ENCODE peak calls at places on chromosome 16, in eight cellular contexts. T, X, S, O, Q, R, Y and M are unnamed samples.

GRCh38 chr16:87550510-87550961 is 51.8 kb upstream of the JPH3 start:
- DNase-seq in R (no peak), T (no peak), O (peak), Y (peak), Q (peak), X (no peak), S (no peak), M (peak)

GRCh38 chr16:86061318-86061695 is 162.3 kb downstream of the IRF8 start:
- DNase-seq in T (no peak), Y (no peak), S (no peak), X (no peak), Q (no peak), O (no peak), R (no peak), M (no peak)

GRCh38 chr16:1991588-1992474 is 2.1 kb downstream of the SYNGR3 start:
- DNase-seq in S (peak), R (peak), O (peak), T (peak), Q (peak), Y (peak), X (peak), M (peak)

GRCh38 chr16:64695684-64696083 is 426.2 kb downstream of the CDH11 start:
- DNase-seq in S (no peak), X (no peak), R (no peak), Y (no peak), O (no peak), Q (no peak), T (no peak), M (no peak)

GRCh38 chr16:9913604-9914330 is 268.5 kb downstream of the GRIN2A start:
- DNase-seq in T (no peak), S (no peak), Q (no peak), O (no peak), Y (no peak), R (no peak), X (no peak), M (no peak)

GRCh38 chr16:54522596-54522995 is 236.0 kb upstream of the IRX3 start:
- DNase-seq in R (no peak), Q (no peak), Y (no peak), X (no peak), S (peak), T (no peak), O (no peak), M (no peak)

GRCh38 chr16:56426585-56426984 is 1.2 kb upstream of the AMFR start:
- DNase-seq in Q (no peak), Y (no peak), X (no peak), S (no peak), R (no peak), O (no peak), T (no peak), M (no peak)

GRCh38 chr16:75566889-75567255 is 693 bp downstream of the GABARAPL2 start:
- DNase-seq in S (no peak), Y (no peak), X (no peak), O (peak), R (no peak), T (no peak), Q (peak), M (peak)

GRCh38 chr16:20763461-20764232 is at the start of gene ACSM3:
- DNase-seq in T (peak), O (peak), Y (peak), S (peak), X (peak), R (no peak), Q (peak), M (no peak)

GRCh38 chr16:78227855-78228254 is 128.4 kb downstream of the WWOX start:
- DNase-seq in S (no peak), T (no peak), O (peak), R (no peak), X (no peak), Y (no peak), Q (no peak), M (no peak)

GRCh38 chr16:26668026-26668425 is 398.7 kb upstream of the C16orf82 start:
- DNase-seq in Q (no peak), R (no peak), O (no peak), Y (no peak), S (no peak), X (no peak), T (no peak), M (no peak)

GRCh38 chr16:83849434-83849833 is 41.7 kb downstream of the HSBP1 start:
- DNase-seq in X (no peak), T (no peak), O (no peak), S (peak), Q (no peak), Y (no peak), R (no peak), M (no peak)

GRCh38 chr16:19044781-19045180 is 22.6 kb upstream of the COQ7 start:
- DNase-seq in X (no peak), T (no peak), S (no peak), Y (no peak), Q (no peak), O (no peak), R (no peak), M (no peak)

GRCh38 chr16:72473631-72474030 is 301.7 kb upstream of the PMFBP1 start:
- DNase-seq in Y (no peak), R (no peak), O (no peak), S (no peak), Q (no peak), X (no peak), T (no peak), M (no peak)

GRCh38 chr16:86477642-86478041 is 32.7 kb upstream of the FOXF1 start:
- DNase-seq in X (no peak), Y (no peak), Q (no peak), T (no peak), O (no peak), S (no peak), R (no peak), M (no peak)

GRCh38 chr16:64808474-64808873 is 313.4 kb downstream of the CDH11 start:
- DNase-seq in O (no peak), S (no peak), Q (no peak), R (no peak), T (no peak), Y (no peak), X (no peak), M (no peak)

GRCh38 chr16:31664683-31665482 is 137.2 kb downstream of the AHSP start:
- DNase-seq in O (no peak), Q (peak), X (no peak), T (no peak), S (no peak), Y (no peak), R (no peak), M (no peak)

GRCh38 chr16:13797718-13798117 is 122.2 kb upstream of the ERCC4 start:
- DNase-seq in O (no peak), R (no peak), X (no peak), T (no peak), S (no peak), Y (no peak), Q (no peak), M (no peak)

GRCh38 chr16:79469999-79470398 is 130.5 kb downstream of the MAF start:
- DNase-seq in X (peak), T (no peak), R (peak), O (no peak), Q (no peak), Y (no peak), S (peak), M (no peak)

GRCh38 chr16:23182206-23182674 is 305 bp upstream of the SCNN1G start:
- DNase-seq in R (peak), O (peak), Y (peak), S (peak), T (peak), X (peak), Q (peak), M (peak)

GRCh38 chr16:88017006-88017405 is 65.8 kb downstream of the BANP start:
- DNase-seq in R (no peak), T (no peak), Y (no peak), O (no peak), X (no peak), S (no peak), Q (no peak), M (no peak)

GRCh38 chr16:17237350-17237944 is 233.3 kb downstream of the XYLT1 start:
- DNase-seq in Q (no peak), X (no peak), O (no peak), S (no peak), T (no peak), Y (no peak), R (no peak), M (no peak)

GRCh38 chr16:88635671-88636070 is 2.7 kb upstream of the IL17C start:
- DNase-seq in S (no peak), Q (no peak), O (no peak), T (no peak), R (no peak), X (no peak), Y (no peak), M (no peak)

GRCh38 chr16:4273858-4274291 is 1.1 kb upstream of the TFAP4 start:
- DNase-seq in T (no peak), O (peak), Q (peak), R (peak), S (peak), X (no peak), Y (peak), M (peak)

GRCh38 chr16:24850289-24850931 is 4.6 kb downstream of the SLC5A11 start:
- DNase-seq in Q (peak), R (no peak), Y (no peak), O (no peak), X (no peak), T (no peak), S (no peak), M (no peak)

GRCh38 chr16:57358527-57359095 is at the start of gene CCL22:
- DNase-seq in O (no peak), Y (no peak), S (no peak), X (no peak), R (no peak), T (no peak), Q (peak), M (no peak)

GRCh38 chr16:84479716-84480450 is 24.6 kb downstream of the MEAK7 start:
- DNase-seq in O (no peak), Q (no peak), X (no peak), S (no peak), R (no peak), Y (no peak), T (no peak), M (no peak)

GRCh38 chr16:50718061-50718760 is 23.7 kb upstream of the CYLD start:
- DNase-seq in T (no peak), O (no peak), Q (no peak), Y (no peak), R (no peak), S (no peak), X (no peak), M (no peak)

GRCh38 chr16:50469744-50470301 is 78.4 kb upstream of the NKD1 start:
- DNase-seq in X (no peak), Q (no peak), Y (no peak), O (peak), T (no peak), S (peak), R (no peak), M (no peak)

GRCh38 chr16:85523602-85524364 is 89.3 kb upstream of the GSE1 start:
- DNase-seq in S (peak), T (no peak), Q (no peak), X (no peak), R (peak), O (peak), Y (no peak), M (no peak)

GRCh38 chr16:84834403-84834772 is 14.6 kb downstream of the CRISPLD2 start:
- DNase-seq in Q (no peak), X (no peak), T (no peak), Y (no peak), O (no peak), S (no peak), R (no peak), M (no peak)

GRCh38 chr16:62638964-62639861 is 603.0 kb upstream of the CDH8 start:
- DNase-seq in X (no peak), Y (no peak), R (no peak), Q (no peak), T (no peak), O (no peak), S (no peak), M (no peak)

GRCh38 chr16:72645526-72645925 is 402.4 kb downstream of the ZFHX3 start:
- DNase-seq in T (no peak), Y (no peak), R (no peak), S (no peak), Q (no peak), X (no peak), O (no peak), M (no peak)

GRCh38 chr16:1614226-1615102 is 2.3 kb downstream of the CRAMP1 start:
- DNase-seq in X (no peak), S (peak), Q (peak), T (no peak), O (peak), Y (no peak), R (peak), M (peak)

DNA sequence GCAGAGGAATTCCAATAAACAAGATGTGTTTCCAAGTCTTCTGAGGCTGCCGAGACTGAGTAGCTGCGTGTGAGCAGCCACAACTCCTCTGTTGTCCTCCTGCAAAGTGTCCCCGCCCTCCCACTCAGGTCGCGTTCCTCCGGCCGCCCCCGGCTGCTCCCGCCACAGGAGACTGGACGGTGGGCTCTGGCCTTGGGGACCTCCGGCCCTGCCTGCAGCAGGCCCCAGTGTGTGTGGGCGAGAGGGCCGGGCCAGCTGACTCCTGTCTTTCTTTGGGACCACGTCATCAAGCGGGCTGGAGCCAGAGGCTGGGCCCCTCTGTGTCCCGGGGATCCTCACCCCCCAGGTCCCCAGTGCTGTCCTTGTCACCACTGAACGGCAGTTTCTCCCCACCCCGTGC is 175.3 kb downstream of the NPIPB11 start:
- DNase-seq in Y (no peak), R (no peak), S (no peak), Q (no peak), T (no peak), O (peak), X (peak), M (no peak)
- TF ChIP-seq CTCF in Y (no peak), R (no peak), S (no peak), Q (no peak), T (no peak), O (no peak), X (no peak), M (no peak)

DNA sequence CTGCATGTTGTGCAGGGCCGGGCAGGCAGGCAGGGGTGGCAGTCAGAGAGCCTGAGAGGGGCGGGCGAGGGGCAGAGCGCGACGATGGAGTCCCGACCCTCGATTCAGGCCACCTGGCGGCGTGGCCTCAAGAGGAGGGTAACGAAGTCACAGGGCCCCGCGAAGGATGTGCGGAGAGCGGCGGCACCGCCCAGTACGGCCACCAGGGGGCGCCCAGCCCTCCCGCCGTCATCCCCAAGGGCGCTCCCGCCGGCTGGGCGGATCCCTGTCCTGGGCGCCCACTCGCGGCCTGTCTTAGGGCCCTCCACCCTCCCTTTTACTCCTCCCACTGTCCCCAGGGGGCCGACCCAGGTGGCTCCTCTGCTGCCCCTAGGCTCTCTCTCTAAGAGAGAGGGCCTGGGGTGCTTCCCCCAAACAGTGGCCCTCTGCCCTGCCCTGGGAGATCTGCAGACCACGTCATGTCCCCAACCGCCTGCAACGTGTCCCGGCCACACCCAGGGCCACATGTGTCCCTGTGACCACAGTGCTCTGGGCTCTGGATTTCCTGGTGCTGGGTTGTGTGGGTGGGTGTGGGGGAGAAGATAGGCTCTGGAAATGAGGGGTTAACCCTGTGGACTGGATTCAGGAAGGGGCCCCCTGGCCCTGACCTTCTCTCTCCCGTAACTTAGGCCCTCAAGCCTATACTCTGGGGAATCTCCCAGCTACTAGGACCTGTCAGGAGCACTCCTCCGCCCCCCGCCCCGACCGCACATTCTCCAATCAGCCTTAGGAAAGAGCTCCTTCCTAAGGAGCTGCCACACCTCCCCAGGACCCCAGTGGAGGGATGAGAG is 5.9 kb downstream of the DPEP2 start:
- DNase-seq in X (peak), Q (peak), R (peak), T (peak), S (peak), O (peak), Y (peak), M (peak)
- TF ChIP-seq CTCF in X (peak), Q (peak), R (peak), T (peak), S (peak), O (peak), Y (peak), M (peak)

DNA sequence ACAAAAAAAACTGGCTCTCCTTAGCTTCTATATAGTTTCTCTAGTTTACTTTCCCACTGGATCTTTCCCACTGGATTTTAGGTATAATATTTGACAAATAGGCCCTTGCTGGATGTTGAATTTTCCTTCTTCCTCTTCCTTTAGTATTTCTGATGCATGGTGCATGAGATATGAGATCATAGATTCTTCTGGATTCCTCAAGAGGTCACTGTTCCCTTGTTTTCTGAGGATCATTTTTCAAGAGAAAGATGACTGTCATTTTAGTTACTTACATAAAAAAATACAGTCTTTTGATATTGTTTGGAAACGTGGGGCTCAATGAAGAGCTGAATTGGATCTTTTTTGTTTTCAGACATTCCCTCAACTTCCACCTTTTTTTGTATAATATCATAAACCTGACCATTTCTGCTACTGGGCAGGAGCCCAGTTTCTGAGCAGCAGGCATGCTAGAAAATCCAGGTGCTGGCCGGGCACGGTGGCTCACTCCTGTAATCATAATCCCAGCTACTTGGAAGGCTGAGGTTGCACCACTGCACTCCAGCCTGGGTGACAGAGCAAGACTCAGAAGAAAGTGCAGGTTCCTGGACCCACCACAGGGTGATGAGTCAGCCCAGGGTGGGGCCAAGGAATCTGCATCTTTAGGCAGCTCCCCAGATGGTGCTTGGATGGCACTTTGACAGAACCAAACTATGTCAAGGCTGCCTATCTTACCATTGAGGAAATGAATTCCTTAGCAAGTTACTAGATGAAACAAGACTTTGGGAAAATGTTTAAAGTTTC is 70.3 kb downstream of the SDR42E1 start:
- DNase-seq in Q (peak), X (no peak), T (peak), Y (peak), O (peak), R (no peak), S (no peak), M (no peak)
- TF ChIP-seq CTCF in Q (peak), X (peak), T (peak), Y (peak), O (peak), R (peak), S (peak), M (peak)

DNA sequence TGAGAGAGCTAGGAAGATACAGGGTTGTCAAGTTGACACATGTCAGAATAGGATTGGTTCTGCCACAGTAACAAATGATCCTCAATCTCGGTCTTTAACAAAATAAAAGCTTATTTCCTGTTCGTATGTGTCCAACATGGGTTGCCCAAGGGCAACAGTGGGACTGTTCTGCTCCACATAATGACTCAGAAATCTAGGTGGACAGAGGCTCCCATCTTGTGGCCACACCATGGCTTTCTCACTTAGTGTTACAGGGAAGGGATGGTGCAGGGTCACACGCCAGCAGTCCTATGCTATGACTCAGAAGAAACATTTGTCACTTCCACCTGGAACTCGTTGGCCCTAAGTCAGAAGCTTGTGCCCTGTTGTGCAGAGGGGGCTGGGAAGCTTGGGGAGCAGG is 364.9 kb downstream of the SNX29 start:
- DNase-seq in R (no peak), X (no peak), T (no peak), S (no peak), Y (peak), O (no peak), Q (no peak), M (no peak)
- TF ChIP-seq CTCF in R (no peak), X (no peak), T (peak), S (no peak), Y (no peak), O (no peak), Q (no peak), M (no peak)

GRCh38 chr16:600781-601180 is 10.9 kb downstream of the RAB40C start:
- DNase-seq in X (no peak), Q (no peak), R (no peak), O (peak), Y (no peak), S (no peak), T (no peak), M (no peak)
- TF ChIP-seq CTCF in X (no peak), Q (no peak), R (peak), O (peak), Y (peak), S (no peak), T (peak), M (no peak)

GRCh38 chr16:74064120-74064735 is 232.4 kb upstream of the PSMD7 start:
- DNase-seq in T (no peak), R (no peak), S (no peak), O (no peak), Q (no peak), X (no peak), Y (no peak), M (no peak)
- TF ChIP-seq CTCF in T (peak), R (peak), S (no peak), O (no peak), Q (no peak), X (no peak), Y (no peak), M (no peak)

DNA sequence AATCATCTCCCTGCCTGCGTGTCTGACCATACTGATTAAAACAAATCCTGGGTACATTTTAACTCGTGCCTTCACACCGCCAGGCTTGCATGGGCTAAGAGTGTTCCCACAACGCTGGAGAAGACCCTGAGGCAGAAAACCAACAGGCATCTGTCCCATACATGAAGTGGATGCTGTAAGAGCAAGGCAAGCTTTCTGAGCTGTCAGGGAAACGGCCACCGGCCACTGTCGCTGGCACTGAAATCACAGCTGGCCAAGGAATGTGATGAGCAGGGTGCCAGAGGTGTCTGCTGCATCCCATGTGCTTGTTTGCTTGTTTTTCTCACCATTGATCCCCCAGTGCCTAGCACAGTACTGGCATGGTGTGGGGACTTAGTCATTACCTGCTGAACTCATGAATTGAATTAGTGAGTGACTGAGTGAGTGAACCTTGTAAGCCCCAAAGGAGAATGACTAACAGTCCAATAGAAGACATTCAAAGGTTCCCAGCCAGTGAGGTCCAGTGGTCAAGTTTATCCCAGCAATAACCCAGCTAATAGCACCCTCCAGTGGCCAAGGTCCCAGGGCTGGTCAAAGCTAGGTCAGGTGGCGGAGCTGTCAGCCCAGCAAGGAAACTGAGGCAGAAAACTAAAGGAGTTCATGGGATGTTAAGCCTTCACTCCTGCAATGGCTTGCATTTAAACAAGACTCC is 92.7 kb upstream of the CDH5 start:
- DNase-seq in Q (no peak), O (no peak), R (no peak), T (no peak), S (no peak), X (peak), Y (peak), M (peak)
- TF ChIP-seq CTCF in Q (no peak), O (peak), R (no peak), T (no peak), S (no peak), X (no peak), Y (no peak), M (peak)